ENCODE peak calls at places on chromosomes 12 and 14, in eight cellular contexts. C is HCT116, O is heart left ventricle, L is thyroid gland, J is suprapubic skin, K is astrocyte, Z is tibial artery, Y is stomach. R is an unnamed sample.

GRCh38 chr12:90099288-90099687 is 390.6 kb upstream of the ATP2B1 start:
- DNase-seq in K (peak; percentile 30), C (no peak), J (no peak), Y (no peak), O (no peak), Z (no peak), L (no peak), R (no peak)

GRCh38 chr12:121719926-121720414 is 7.4 kb downstream of the TMEM120B start:
- DNase-seq in C (no peak), K (peak; percentile 90), O (no peak), Y (no peak), Z (no peak), J (no peak), L (no peak), R (no peak)

GRCh38 chr14:71415404-71415690 is 508.1 kb downstream of the PCNX1 start:
- DNase-seq in Y (no peak), C (no peak), Z (no peak), J (no peak), K (peak; percentile 69), L (peak; percentile 34), O (no peak), R (no peak)

GRCh38 chr14:96213871-96214465 is 9.3 kb downstream of the BDKRB2 start:
- DNase-seq in L (no peak), O (no peak), K (no peak), Z (no peak), Y (no peak), C (no peak), J (no peak), R (no peak)

GRCh38 chr12:125198647-125199046 is 133.4 kb downstream of the AACS start:
- DNase-seq in J (no peak), C (no peak), K (no peak), Y (no peak), Z (no peak), O (no peak), L (no peak), R (no peak)

GRCh38 chr12:68559984-68560822 is 50.5 kb upstream of the RAP1B start:
- DNase-seq in C (no peak), Z (no peak), J (no peak), Y (no peak), K (peak; percentile 19), L (no peak), O (peak; percentile 42), R (no peak)

GRCh38 chr12:88650715-88651114 is 70.4 kb upstream of the KITLG start:
- DNase-seq in Y (no peak), O (no peak), Z (no peak), C (no peak), K (peak; percentile 57), J (no peak), L (no peak), R (no peak)

GRCh38 chr14:69633238-69633637 is 21.8 kb downstream of the SUSD6 start:
- DNase-seq in K (no peak), Z (no peak), C (no peak), Y (no peak), O (no peak), L (no peak), J (no peak), R (no peak)

GRCh38 chr12:54660320-54660962 is 12.3 kb upstream of the DCD start:
- DNase-seq in K (no peak), L (no peak), Y (peak; percentile 51), C (no peak), O (no peak), Z (no peak), J (no peak), R (no peak)

GRCh38 chr12:128613821-128614220 is 209.9 kb downstream of the SLC15A4 start:
- DNase-seq in K (no peak), C (no peak), Y (no peak), L (no peak), J (no peak), O (no peak), Z (no peak), R (no peak)

GRCh38 chr14:74653386-74654138 is 41.5 kb upstream of the LTBP2 start:
- DNase-seq in J (no peak), K (no peak), C (no peak), L (no peak), O (no peak), Z (peak; percentile 63), Y (no peak), R (no peak)

GRCh38 chr14:90839024-90839888 is 23.0 kb upstream of the TTC7B start:
- DNase-seq in K (peak; percentile 22), Y (no peak), O (peak; percentile 84), Z (peak; percentile 81), L (no peak), J (no peak), C (no peak), R (peak; percentile 72)

GRCh38 chr12:89385965-89386537 is 33.8 kb upstream of the DUSP6 start:
- DNase-seq in O (no peak), C (no peak), L (no peak), Z (no peak), K (no peak), Y (no peak), J (no peak), R (no peak)

GRCh38 chr12:24222968-24223367 is 273.5 kb upstream of the SOX5 start:
- DNase-seq in Z (no peak), C (no peak), K (peak; percentile 78), Y (no peak), O (no peak), J (no peak), L (no peak), R (no peak)

GRCh38 chr14:69715725-69716482 is 51.0 kb upstream of the SRSF5 start:
- DNase-seq in L (peak; percentile 86), Z (peak; percentile 92), O (peak; percentile 77), K (peak; percentile 75), Y (peak; percentile 73), J (no peak), C (no peak), R (peak; percentile 60)

GRCh38 chr12:41264281-41264680 is 76.2 kb downstream of the PDZRN4 start:
- DNase-seq in C (no peak), K (no peak), L (no peak), J (no peak), Z (no peak), O (no peak), Y (no peak), R (no peak)

GRCh38 chr12:95429172-95429510 is 44.8 kb upstream of the METAP2 start:
- DNase-seq in J (no peak), K (no peak), O (no peak), Y (no peak), C (no peak), Z (no peak), L (no peak), R (no peak)

GRCh38 chr14:77872971-77873370 is 73.1 kb downstream of the ADCK1 start:
- DNase-seq in K (no peak), Z (no peak), O (no peak), L (peak; percentile 33), C (no peak), Y (peak; percentile 62), J (no peak), R (no peak)

GRCh38 chr12:9870311-9870866 is 1.2 kb upstream of the CLEC2B start:
- DNase-seq in C (no peak), K (no peak), O (peak; percentile 11), L (no peak), Y (no peak), Z (no peak), J (no peak), R (no peak)

GRCh38 chr14:68580676-68581075 is 212.2 kb downstream of the ZFP36L1 start:
- DNase-seq in J (no peak), C (no peak), Z (no peak), Y (no peak), O (no peak), L (no peak), K (no peak), R (no peak)

GRCh38 chr12:78271546-78271945 is 440.9 kb downstream of the NAV3 start:
- DNase-seq in L (no peak), O (no peak), C (no peak), K (peak; percentile 50), Z (no peak), J (no peak), Y (no peak), R (no peak)

GRCh38 chr12:8499616-8500015 is 13.7 kb upstream of the CLEC4D start:
- DNase-seq in J (no peak), L (no peak), Z (no peak), K (no peak), C (no peak), O (no peak), Y (no peak), R (no peak)
- TF ChIP-seq CTCF in J (no peak), L (no peak), Z (no peak), K (no peak), C (no peak), O (no peak), Y (no peak), R (no peak)

GRCh38 chr12:57695770-57696432 is 2.0 kb downstream of the OS9 start:
- DNase-seq in O (no peak), K (no peak), L (no peak), C (no peak), Y (no peak), Z (no peak), J (no peak), R (no peak)

GRCh38 chr12:57693659-57694458 is at the start of gene OS9:
- DNase-seq in J (peak; percentile 98), C (peak; percentile 100), K (peak; percentile 99), L (peak; percentile 99), Z (peak; percentile 99), Y (peak; percentile 95), O (peak; percentile 97), R (peak; percentile 91)

GRCh38 chr12:57694459-57695019 is 607 bp downstream of the OS9 start:
- DNase-seq in O (no peak), J (no peak), K (no peak), Y (no peak), C (no peak), L (peak; percentile 15), Z (no peak), R (no peak)

GRCh38 chr12:57692500-57692899 is 1.4 kb upstream of the OS9 start:
- DNase-seq in K (no peak), J (no peak), C (no peak), L (no peak), Z (no peak), O (no peak), Y (no peak), R (no peak)

GRCh38 chr12:57693317-57693658 is 644 bp upstream of the OS9 start:
- DNase-seq in O (no peak), C (no peak), L (no peak), Z (no peak), J (no peak), Y (no peak), K (no peak), R (no peak)
- H3K27ac ChIP-seq in O (peak overlapping the region; percentile 64), C (no peak overlapping the region), L (no peak overlapping the region), Z (peak overlapping the region; percentile 14), J (no peak overlapping the region), Y (no peak overlapping the region), K (no peak overlapping the region), R (peak overlapping the region; percentile 24)

GRCh38 chr12:127550271-127550670 is 716.7 kb upstream of the TMEM132C start:
- DNase-seq in K (peak; percentile 91), C (no peak), Y (no peak), Z (no peak), L (no peak), J (no peak), O (no peak), R (no peak)
- H3K4me3 ChIP-seq in K (no peak overlapping the region), C (no peak overlapping the region), Y (no peak overlapping the region), Z (no peak overlapping the region), L (no peak overlapping the region), J (no peak overlapping the region), O (no peak overlapping the region), R (no peak overlapping the region)

DNA sequence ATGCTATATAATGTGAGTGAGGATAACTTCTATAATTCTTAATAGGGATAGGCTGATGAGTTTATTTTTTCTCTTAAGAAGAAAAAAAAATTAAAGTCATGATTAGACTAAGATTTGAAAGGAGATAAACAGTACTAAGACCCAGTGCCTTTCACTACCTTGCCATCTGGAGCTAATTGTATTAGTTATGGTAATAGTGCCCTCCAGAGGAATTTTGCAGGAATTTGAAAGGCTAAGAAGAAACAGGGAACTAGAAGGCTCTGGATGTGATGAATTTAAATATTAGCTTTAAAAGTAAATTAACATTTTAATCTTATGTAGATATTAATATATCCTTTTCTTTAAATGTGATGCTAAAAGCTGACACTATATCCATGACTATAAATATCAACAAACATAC is 36.6 kb upstream of the PIK3C2G start:
- DNase-seq in K (peak; percentile 27), L (no peak), O (no peak), Z (no peak), J (no peak), Y (no peak), C (peak; percentile 26), R (no peak)
- TF ChIP-seq CTCF in K (peak; percentile 48), L (no peak), O (peak; percentile 22), Z (peak; percentile 44), J (no peak), Y (peak; percentile 43), C (peak; percentile 44), R (no peak)